ENCODE peak calls at places on chromosome 15, in four cellular contexts. A is choroid plexus epithelial cell, P is T-helper 9 cell, U is hepatic stellate cell. R is an unnamed sample.

GRCh38 chr15:90603893-90604292 is 74.2 kb downstream of the CRTC3 start:
- DNase-seq in A (peak), P (peak), U (peak), R (no peak)

GRCh38 chr15:92981333-92981732 is 81.2 kb downstream of the CHD2 start:
- DNase-seq in A (no peak), P (no peak), U (no peak), R (peak)

GRCh38 chr15:57012557-57012956 is 94.1 kb downstream of the TCF12 start:
- DNase-seq in A (no peak), P (no peak), U (no peak), R (no peak)

GRCh38 chr15:101781927-101782326 is 21.4 kb upstream of the OR4F6 start:
- DNase-seq in A (no peak), P (no peak), U (no peak), R (no peak)

GRCh38 chr15:80588801-80589200 is 106.3 kb upstream of the ABHD17C start:
- DNase-seq in A (peak), P (no peak), U (peak), R (peak)

GRCh38 chr15:55588070-55588817 is at the start of gene PYGO1:
- DNase-seq in A (peak), P (no peak), U (peak), R (peak)

GRCh38 chr15:77508541-77509505 is 88.1 kb downstream of the HMG20A start:
- DNase-seq in A (peak), P (no peak), U (no peak), R (peak)

GRCh38 chr15:69591905-69592508 is 139.4 kb downstream of the RPLP1 start:
- DNase-seq in A (no peak), P (no peak), U (no peak), R (no peak)

GRCh38 chr15:70873232-70874054 is 18.8 kb downstream of the THAP10 start:
- DNase-seq in A (no peak), P (no peak), U (no peak), R (no peak)

GRCh38 chr15:75104804-75105557 is 81.6 kb downstream of the PPCDC start:
- DNase-seq in A (peak), P (no peak), U (peak), R (peak)

GRCh38 chr15:22963546-22964125 is 16.5 kb downstream of the CYFIP1 start:
- DNase-seq in A (no peak), P (no peak), U (no peak), R (no peak)

GRCh38 chr15:25268166-25268565 is 170.7 kb downstream of the UBE3A start:
- DNase-seq in A (no peak), P (no peak), U (no peak), R (no peak)

GRCh38 chr15:59443341-59444081 is 5.5 kb downstream of the FAM81A start:
- DNase-seq in A (no peak), P (no peak), U (no peak), R (no peak)

GRCh38 chr15:48330045-48330840 is 986 bp upstream of the DUT start:
- DNase-seq in A (peak), P (no peak), U (no peak), R (peak)

GRCh38 chr15:72340366-72340765 is 20.4 kb upstream of the CELF6 start:
- DNase-seq in A (peak), P (no peak), U (no peak), R (no peak)

GRCh38 chr15:36432162-36432561 is 147.3 kb upstream of the CDIN1 start:
- DNase-seq in A (no peak), P (no peak), U (peak), R (peak)

GRCh38 chr15:58932791-58933310 is 628 bp downstream of the SLTM start:
- DNase-seq in A (peak), P (no peak), U (peak), R (no peak)

GRCh38 chr15:44636976-44637375 is 26.5 kb downstream of the SPG11 start:
- DNase-seq in A (no peak), P (no peak), U (no peak), R (no peak)

GRCh38 chr15:33021806-33022389 is 172.6 kb downstream of the FMN1 start:
- DNase-seq in A (peak), P (no peak), U (peak), R (peak)

GRCh38 chr15:32855942-32856341 is 138.1 kb downstream of the GREM1 start:
- DNase-seq in A (peak), P (no peak), U (peak), R (peak)

GRCh38 chr15:99076555-99077308 is 28.1 kb upstream of the SYNM start:
- DNase-seq in A (peak), P (no peak), U (peak), R (peak)

GRCh38 chr15:69624816-69625215 is 172.2 kb downstream of the RPLP1 start:
- DNase-seq in A (no peak), P (no peak), U (no peak), R (no peak)

GRCh38 chr15:32993285-32993684 is 201.2 kb downstream of the FMN1 start:
- DNase-seq in A (peak), P (no peak), U (no peak), R (no peak)

GRCh38 chr15:101201411-101202174 is 50.3 kb downstream of the CHSY1 start:
- DNase-seq in A (peak), P (no peak), U (peak), R (peak)

GRCh38 chr15:57026016-57026602 is 107.7 kb downstream of the TCF12 start:
- DNase-seq in A (no peak), P (no peak), U (no peak), R (no peak)